ENCODE peak calls at places on chromosomes 16 and 17, in five cellular contexts. One of them, this sample, is unnamed.

GRCh38 chr17:75289832-75290337 is 652 bp upstream of the SLC25A19 start:
- DNase-seq in heart right ventricle: peak; percentile 53
- DNase-seq in MM.1S: peak; percentile 70
- DNase-seq in tibial artery: peak; percentile 74
- DNase-seq in kidney: no peak
- DNase-seq in this sample: peak; percentile 54

GRCh38 chr16:64534180-64534780 is 587.6 kb downstream of the CDH11 start:
- DNase-seq in heart right ventricle: no peak
- DNase-seq in MM.1S: no peak
- DNase-seq in tibial artery: no peak
- DNase-seq in kidney: no peak
- DNase-seq in this sample: no peak

GRCh38 chr16:84868328-84868727 is 48.5 kb downstream of the CRISPLD2 start:
- DNase-seq in heart right ventricle: no peak
- DNase-seq in MM.1S: no peak
- DNase-seq in tibial artery: no peak
- DNase-seq in kidney: no peak
- DNase-seq in this sample: no peak

GRCh38 chr17:17484451-17484899 is 7.7 kb downstream of the MED9 start:
- DNase-seq in heart right ventricle: no peak
- DNase-seq in MM.1S: no peak
- DNase-seq in tibial artery: no peak
- DNase-seq in kidney: no peak
- DNase-seq in this sample: no peak

GRCh38 chr17:68456529-68457167 is 648 bp downstream of the WIPI1 start:
- DNase-seq in heart right ventricle: peak; percentile 78
- DNase-seq in MM.1S: peak; percentile 36
- DNase-seq in tibial artery: peak; percentile 94
- DNase-seq in kidney: peak; percentile 91
- DNase-seq in this sample: peak; percentile 80

GRCh38 chr17:59284317-59284716 is 47.1 kb upstream of the YPEL2 start:
- DNase-seq in heart right ventricle: no peak
- DNase-seq in MM.1S: no peak
- DNase-seq in tibial artery: no peak
- DNase-seq in kidney: no peak
- DNase-seq in this sample: no peak

GRCh38 chr17:42325026-42325425 is 36.7 kb downstream of the STAT5A start:
- DNase-seq in heart right ventricle: no peak
- DNase-seq in MM.1S: no peak
- DNase-seq in tibial artery: peak; percentile 82
- DNase-seq in kidney: no peak
- DNase-seq in this sample: no peak

GRCh38 chr17:79104898-79105600 is 30.4 kb downstream of the ENGASE start:
- DNase-seq in heart right ventricle: no peak
- DNase-seq in MM.1S: no peak
- DNase-seq in tibial artery: no peak
- DNase-seq in kidney: no peak
- DNase-seq in this sample: no peak

GRCh38 chr17:37160940-37161339 is 212.2 kb downstream of the AATF start:
- DNase-seq in heart right ventricle: no peak
- DNase-seq in MM.1S: no peak
- DNase-seq in tibial artery: no peak
- DNase-seq in kidney: no peak
- DNase-seq in this sample: no peak

GRCh38 chr17:27954521-27955495 is 61.6 kb upstream of the LYRM9 start:
- DNase-seq in heart right ventricle: no peak
- DNase-seq in MM.1S: no peak
- DNase-seq in tibial artery: no peak
- DNase-seq in kidney: no peak
- DNase-seq in this sample: no peak

GRCh38 chr16:57537596-57538234 is 1.3 kb upstream of the CCDC102A start:
- DNase-seq in heart right ventricle: peak; percentile 6
- DNase-seq in MM.1S: no peak
- DNase-seq in tibial artery: peak; percentile 54
- DNase-seq in kidney: no peak
- DNase-seq in this sample: no peak

GRCh38 chr17:8909621-8910292 is 42.3 kb upstream of the PIK3R6 start:
- DNase-seq in heart right ventricle: no peak
- DNase-seq in MM.1S: no peak
- DNase-seq in tibial artery: no peak
- DNase-seq in kidney: no peak
- DNase-seq in this sample: no peak

GRCh38 chr16:2704983-2705275 is 15.1 kb downstream of the PRSS27 start:
- DNase-seq in heart right ventricle: no peak
- DNase-seq in MM.1S: no peak
- DNase-seq in tibial artery: no peak
- DNase-seq in kidney: no peak
- DNase-seq in this sample: no peak

GRCh38 chr17:42276609-42277341 is 584 bp upstream of the STAT5B start:
- DNase-seq in heart right ventricle: peak; percentile 74
- DNase-seq in MM.1S: no peak
- DNase-seq in tibial artery: peak; percentile 86
- DNase-seq in kidney: peak; percentile 89
- DNase-seq in this sample: peak; percentile 53

GRCh38 chr16:78742501-78743283 is 643.2 kb downstream of the WWOX start:
- DNase-seq in heart right ventricle: no peak
- DNase-seq in MM.1S: peak; percentile 76
- DNase-seq in tibial artery: peak; percentile 68
- DNase-seq in kidney: no peak
- DNase-seq in this sample: peak; percentile 15

DNA sequence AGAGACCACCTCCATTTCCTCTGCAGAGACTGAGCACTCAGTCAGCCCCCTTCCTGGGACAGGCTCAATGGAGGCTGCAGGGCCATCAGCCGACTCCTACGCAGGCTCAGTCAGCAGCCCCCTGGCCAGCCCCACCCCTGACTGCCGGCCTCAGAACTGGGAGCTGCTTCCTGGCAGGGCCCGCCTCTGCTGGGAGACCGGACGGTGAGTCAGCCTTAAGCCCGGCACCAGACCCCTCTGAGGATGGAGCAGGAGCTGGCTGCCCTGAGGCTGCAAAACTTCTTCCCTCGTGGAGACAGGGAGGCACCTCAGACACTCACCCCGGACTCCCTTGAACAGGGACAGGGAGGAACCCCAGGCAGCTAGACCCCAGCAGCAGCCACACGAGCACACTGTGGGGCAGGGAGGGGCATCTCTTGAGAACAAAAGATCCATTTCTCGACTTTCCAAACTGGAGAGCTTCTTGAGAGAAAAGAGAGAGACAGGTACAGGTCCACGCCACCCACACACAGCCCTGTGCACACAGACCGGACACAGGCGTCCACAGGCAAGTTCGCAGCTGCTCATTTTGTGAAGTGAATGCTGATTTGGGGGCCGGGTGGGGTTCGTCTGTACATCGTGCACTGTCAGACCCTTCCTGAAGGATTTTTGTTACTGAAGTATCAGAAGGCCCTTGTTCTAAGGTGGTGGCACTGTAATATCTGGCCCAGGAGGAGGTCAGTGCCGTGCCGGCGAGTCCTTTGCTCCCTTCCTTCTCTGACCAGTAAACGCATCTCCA is 1.3 kb upstream of the TUBB3 start:
- DNase-seq in heart right ventricle: peak; percentile 82
- DNase-seq in MM.1S: no peak
- DNase-seq in tibial artery: peak; percentile 81
- DNase-seq in kidney: peak; percentile 98
- DNase-seq in this sample: no peak
- H3K4me1 ChIP-seq in heart right ventricle: peaks cover 68% of the 10 kb centered on the region
- H3K4me1 ChIP-seq in MM.1S: peaks cover 6% of the 10 kb centered on the region
- H3K4me1 ChIP-seq in tibial artery: no peaks in the 10 kb centered on the region
- H3K4me1 ChIP-seq in kidney: peaks cover 9% of the 10 kb centered on the region
- H3K4me1 ChIP-seq in this sample: peaks cover 92% of the 10 kb centered on the region

GRCh38 chr17:48575066-48575582 is 3.0 kb downstream of the HOXB4 start:
- DNase-seq in heart right ventricle: no peak
- DNase-seq in MM.1S: no peak
- DNase-seq in tibial artery: no peak
- DNase-seq in kidney: no peak
- DNase-seq in this sample: no peak
- H3K4me3 ChIP-seq in heart right ventricle: no peak overlapping the region
- H3K4me3 ChIP-seq in MM.1S: no peak overlapping the region
- H3K4me3 ChIP-seq in tibial artery: no peak overlapping the region
- H3K4me3 ChIP-seq in kidney: peak overlapping the region; percentile 45
- H3K4me3 ChIP-seq in this sample: peak overlapping the region; percentile 1

DNA sequence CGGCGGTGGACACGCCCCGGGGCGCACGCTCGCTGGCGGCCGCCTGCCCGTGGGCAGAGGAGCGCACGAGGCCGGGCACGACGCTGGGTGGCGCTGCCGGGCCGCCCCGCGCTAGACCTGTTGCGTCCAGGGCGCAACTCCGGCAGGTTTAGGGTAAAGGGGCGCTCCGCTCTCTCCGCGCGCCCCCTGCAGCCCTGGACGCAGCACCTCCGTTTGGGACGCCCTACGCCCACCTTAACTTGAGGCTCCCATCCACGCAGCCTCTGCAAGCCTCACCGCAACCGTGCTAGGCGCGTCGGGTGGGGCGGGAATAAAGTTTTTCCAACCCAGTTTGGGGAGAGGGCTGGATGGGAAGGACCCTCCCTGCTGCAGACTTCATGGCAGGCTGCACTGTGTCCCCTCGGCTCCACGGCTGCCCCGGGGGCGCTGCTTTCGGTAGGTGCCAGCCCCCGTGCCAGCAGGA is 299 bp upstream of the SYT17 start:
- DNase-seq in heart right ventricle: peak; percentile 50
- DNase-seq in MM.1S: peak; percentile 60
- DNase-seq in tibial artery: peak; percentile 73
- DNase-seq in kidney: peak; percentile 85
- DNase-seq in this sample: no peak
- TF ChIP-seq CTCF in heart right ventricle: peak; percentile 77
- TF ChIP-seq CTCF in MM.1S: peak; percentile 58
- TF ChIP-seq CTCF in tibial artery: peak; percentile 68
- TF ChIP-seq CTCF in kidney: peak; percentile 59
- TF ChIP-seq CTCF in this sample: peak; percentile 83

GRCh38 chr17:71830916-71831315 is 289.9 kb upstream of the SOX9 start:
- DNase-seq in heart right ventricle: no peak
- DNase-seq in MM.1S: no peak
- DNase-seq in tibial artery: no peak
- DNase-seq in kidney: no peak
- DNase-seq in this sample: no peak
- H3K4me1 ChIP-seq in heart right ventricle: no peaks in the 10 kb centered on the region
- H3K4me1 ChIP-seq in MM.1S: no peaks in the 10 kb centered on the region
- H3K4me1 ChIP-seq in tibial artery: no peaks in the 10 kb centered on the region
- H3K4me1 ChIP-seq in kidney: no peaks in the 10 kb centered on the region
- H3K4me1 ChIP-seq in this sample: no peaks in the 10 kb centered on the region

GRCh38 chr17:80779961-80780380 is 211.7 kb upstream of the CHMP6 start:
- DNase-seq in heart right ventricle: no peak
- DNase-seq in MM.1S: no peak
- DNase-seq in tibial artery: peak; percentile 73
- DNase-seq in kidney: no peak
- DNase-seq in this sample: peak; percentile 48
- H3K4me3 ChIP-seq in heart right ventricle: no peak overlapping the region
- H3K4me3 ChIP-seq in MM.1S: no peak overlapping the region
- H3K4me3 ChIP-seq in tibial artery: no peak overlapping the region
- H3K4me3 ChIP-seq in kidney: no peak overlapping the region
- H3K4me3 ChIP-seq in this sample: no peak overlapping the region

GRCh38 chr16:23742761-23743160 is 12.1 kb upstream of the CHP2 start:
- DNase-seq in heart right ventricle: no peak
- DNase-seq in MM.1S: no peak
- DNase-seq in tibial artery: no peak
- DNase-seq in kidney: no peak
- DNase-seq in this sample: no peak
- TF ChIP-seq CTCF in heart right ventricle: no peak
- TF ChIP-seq CTCF in MM.1S: no peak
- TF ChIP-seq CTCF in tibial artery: no peak
- TF ChIP-seq CTCF in kidney: no peak
- TF ChIP-seq CTCF in this sample: no peak

DNA sequence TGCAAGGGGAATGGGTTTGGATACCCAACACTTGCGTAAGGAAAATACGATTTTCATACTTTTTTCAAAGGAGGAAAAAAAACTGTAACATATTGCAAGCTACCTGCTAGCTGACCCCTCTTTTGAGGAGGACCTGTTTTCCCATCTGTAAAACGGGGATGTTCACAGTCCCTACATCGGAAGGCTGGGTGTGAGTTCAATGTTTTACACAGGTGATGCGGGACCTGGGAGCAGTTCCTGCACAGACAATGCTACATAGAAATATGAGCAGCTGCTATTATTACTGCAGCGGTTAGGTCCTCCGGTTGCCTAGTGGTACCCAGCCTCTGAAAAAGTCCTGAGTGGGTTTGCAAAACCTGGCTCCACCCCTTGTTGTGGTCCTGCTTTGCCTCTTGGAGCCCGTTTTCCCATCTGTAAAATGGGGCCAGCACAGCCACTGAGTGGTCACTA is 3.5 kb downstream of the SOCS1 start:
- DNase-seq in heart right ventricle: no peak
- DNase-seq in MM.1S: no peak
- DNase-seq in tibial artery: no peak
- DNase-seq in kidney: no peak
- DNase-seq in this sample: no peak
- H3K4me1 ChIP-seq in heart right ventricle: peaks cover 25% of the 10 kb centered on the region
- H3K4me1 ChIP-seq in MM.1S: peaks cover 7% of the 10 kb centered on the region
- H3K4me1 ChIP-seq in tibial artery: no peaks in the 10 kb centered on the region
- H3K4me1 ChIP-seq in kidney: peaks cover 18% of the 10 kb centered on the region
- H3K4me1 ChIP-seq in this sample: no peaks in the 10 kb centered on the region

DNA sequence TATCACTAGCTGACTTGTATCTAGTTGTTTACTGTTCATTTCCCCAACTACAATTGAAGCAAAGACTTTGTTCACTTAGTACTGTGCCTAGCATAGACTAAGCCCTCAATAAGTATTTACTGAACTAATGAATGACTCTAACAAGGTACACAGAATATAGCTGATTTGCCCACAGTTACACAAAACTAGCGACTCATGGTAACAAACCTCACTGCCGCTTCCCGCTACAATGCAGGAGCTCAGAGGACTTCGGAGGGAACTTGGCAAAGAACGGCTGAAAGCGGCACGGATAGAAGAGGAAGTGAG is 524 bp downstream of the EFTUD2 start:
- DNase-seq in heart right ventricle: no peak
- DNase-seq in MM.1S: no peak
- DNase-seq in tibial artery: no peak
- DNase-seq in kidney: no peak
- DNase-seq in this sample: no peak
- H3K4me3 ChIP-seq in heart right ventricle: peak overlapping the region; percentile 70
- H3K4me3 ChIP-seq in MM.1S: peak overlapping the region; percentile 93
- H3K4me3 ChIP-seq in tibial artery: peak overlapping the region; percentile 77
- H3K4me3 ChIP-seq in kidney: peak overlapping the region; percentile 88
- H3K4me3 ChIP-seq in this sample: peak overlapping the region; percentile 76

This sample was measured in tibial nerve.